ENCODE peak calls at places on chromosome 9, in six cellular contexts. V, D, T, G, P and H are unnamed samples. For H3K27me3, the result is how much of the 10 kb centered on the place peaks cover.

GRCh38 chr9:129458663-129459549 is 162.0 kb downstream of the C9orf50 start:
- DNase-seq in P (no peak), T (no peak), D (no peak), G (no peak), V (no peak), H (no peak)

GRCh38 chr9:63859475-63860215 is 1425.4 kb downstream of the FOXD4L5 start:
- DNase-seq in T (no peak), V (no peak), G (no peak), D (no peak), P (peak), H (no peak)

GRCh38 chr9:23938908-23939307 is 112.9 kb upstream of the ELAVL2 start:
- DNase-seq in D (no peak), T (no peak), P (no peak), V (no peak), G (no peak), H (no peak)

GRCh38 chr9:35074791-35075190 is 2.4 kb upstream of the VCP start:
- DNase-seq in T (no peak), G (no peak), V (no peak), D (no peak), P (no peak), H (no peak)

GRCh38 chr9:70367305-70367930 is 47.0 kb downstream of the KLF9 start:
- DNase-seq in V (no peak), T (no peak), D (no peak), G (no peak), P (no peak), H (no peak)

GRCh38 chr9:3809724-3810123 is 283.9 kb upstream of the RFX3 start:
- DNase-seq in V (no peak), D (peak), G (no peak), P (no peak), T (no peak), H (no peak)

GRCh38 chr9:89805726-89806125 is 200.9 kb downstream of the GADD45G start:
- DNase-seq in G (peak), V (no peak), D (no peak), T (no peak), P (no peak), H (no peak)

GRCh38 chr9:84271004-84271886 is 69.3 kb downstream of the SLC28A3 start:
- DNase-seq in V (no peak), G (peak), D (peak), P (peak), T (peak), H (peak)

GRCh38 chr9:129685933-129686259 is 20.4 kb downstream of the PRRX2 start:
- DNase-seq in G (no peak), V (no peak), D (no peak), P (no peak), T (no peak), H (no peak)

GRCh38 chr9:33619666-33620404 is 95.8 kb downstream of the ANKRD18B start:
- DNase-seq in P (peak), T (no peak), G (peak), V (no peak), D (peak), H (no peak)

GRCh38 chr9:93488239-93488638 is 34.9 kb upstream of the FAM120AOS start:
- DNase-seq in D (no peak), V (no peak), T (no peak), G (no peak), P (no peak), H (no peak)

GRCh38 chr9:83196946-83197345 is 134.0 kb upstream of the RASEF start:
- DNase-seq in V (no peak), T (no peak), D (no peak), P (no peak), G (no peak), H (no peak)

GRCh38 chr9:7058539-7058938 is 300.8 kb downstream of the KDM4C start:
- DNase-seq in G (peak), P (no peak), T (no peak), V (no peak), D (peak), H (no peak)

GRCh38 chr9:28203036-28203435 is 629.8 kb upstream of the C9orf72 start:
- DNase-seq in D (no peak), P (no peak), G (no peak), V (no peak), T (no peak), H (no peak)

GRCh38 chr9:14908221-14909206 is 1.7 kb downstream of the FREM1 start:
- DNase-seq in V (no peak), D (no peak), T (no peak), G (no peak), P (no peak), H (no peak)

GRCh38 chr9:73548201-73548600 is 396.5 kb downstream of the ANXA1 start:
- DNase-seq in T (no peak), P (no peak), G (peak), V (no peak), D (no peak), H (no peak)

GRCh38 chr9:126642009-126642744 is 28.4 kb downstream of the LMX1B start:
- DNase-seq in D (no peak), G (no peak), V (no peak), T (no peak), P (no peak), H (no peak)

GRCh38 chr9:126635661-126636439 is 22.1 kb downstream of the LMX1B start:
- DNase-seq in T (peak), G (no peak), V (no peak), D (no peak), P (no peak), H (no peak)

GRCh38 chr9:126641118-126641851 is 27.6 kb downstream of the LMX1B start:
- DNase-seq in D (no peak), G (no peak), P (no peak), V (no peak), T (no peak), H (no peak)

GRCh38 chr9:126637002-126637849 is 23.5 kb downstream of the LMX1B start:
- DNase-seq in D (no peak), T (no peak), P (peak), V (no peak), G (no peak), H (no peak)

GRCh38 chr9:126638571-126639132 is 24.9 kb downstream of the LMX1B start:
- DNase-seq in G (no peak), T (peak), P (no peak), V (no peak), D (no peak), H (no peak)
- H3K27me3 ChIP-seq in G (half or more), T (under half), P (under half), V (under half), D (half or more), H (half or more)

DNA sequence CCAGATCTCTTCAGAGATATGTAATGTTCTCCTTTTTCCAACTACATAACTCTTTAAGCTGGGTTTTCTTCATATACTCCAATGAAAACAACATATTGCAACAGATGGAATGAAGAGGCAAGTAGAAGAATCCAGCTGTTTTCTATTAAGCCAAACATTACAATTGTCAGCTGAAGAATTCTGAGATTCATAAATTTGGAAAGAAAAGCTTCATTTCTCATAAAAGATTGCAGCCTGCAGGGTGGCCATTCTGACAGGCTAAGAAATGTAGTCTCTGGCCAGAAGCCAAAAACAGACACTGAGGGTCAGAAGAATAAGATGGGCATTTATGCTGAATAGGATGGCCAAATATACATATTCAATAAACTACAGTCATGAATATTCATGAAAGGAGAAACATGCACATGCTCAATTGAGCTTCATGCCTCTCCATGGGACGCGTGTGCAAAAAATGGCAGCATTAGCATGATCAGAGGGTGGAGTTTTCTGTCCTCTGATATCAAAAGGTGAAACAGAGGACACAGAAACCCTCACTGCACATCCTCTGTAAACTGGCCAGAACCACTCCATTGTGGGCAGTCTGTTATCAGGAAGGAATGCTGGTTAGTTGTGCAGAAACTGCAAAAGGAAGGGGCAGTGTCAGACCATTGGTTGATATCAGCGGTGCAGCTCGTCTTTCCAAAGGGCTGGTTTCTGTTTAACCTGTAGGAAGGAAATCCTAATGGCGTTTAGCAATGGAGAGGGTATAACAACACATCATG is 50.2 kb downstream of the FXN start:
- DNase-seq in G (peak), D (peak), V (no peak), P (no peak), T (no peak), H (no peak)
- H4K91ac ChIP-seq in G (no peak), D (no peak), V (peak), P (no peak), T (no peak), H (no peak)

GRCh38 chr9:136662326-136662655 is 425 bp upstream of the EGFL7 start:
- DNase-seq in G (no peak), D (no peak), V (no peak), T (no peak), P (no peak), H (no peak)
- H3K27me3 ChIP-seq in G (under half), D (half or more), V (under half), T (under half), P (under half), H (under half)

GRCh38 chr9:37950561-37950960 is 46.6 kb upstream of the SLC25A51 start:
- DNase-seq in G (no peak), P (no peak), V (no peak), T (no peak), D (no peak), H (no peak)

GRCh38 chr9:37953204-37953774 is 49.4 kb upstream of the SLC25A51 start:
- DNase-seq in V (no peak), P (no peak), T (no peak), D (no peak), G (no peak), H (no peak)

GRCh38 chr9:37952731-37953130 is 48.8 kb upstream of the SLC25A51 start:
- DNase-seq in D (peak), G (peak), P (no peak), V (no peak), T (no peak), H (no peak)

GRCh38 chr9:37953775-37954437 is 50.0 kb upstream of the SLC25A51 start:
- DNase-seq in G (peak), D (peak), V (no peak), T (no peak), P (peak), H (no peak)

GRCh38 chr9:37951671-37952579 is 48.0 kb upstream of the SLC25A51 start:
- DNase-seq in D (no peak), V (no peak), G (no peak), T (no peak), P (no peak), H (no peak)
- H4K91ac ChIP-seq in D (peak), V (no peak), G (no peak), T (no peak), P (no peak), H (no peak)

GRCh38 chr9:134546231-134546731 is 95.3 kb upstream of the COL5A1 start:
- DNase-seq in G (peak), P (no peak), D (peak), T (no peak), V (no peak), H (no peak)
- H3K27me3 ChIP-seq in G (under half), P (under half), D (under half), T (under half), V (under half), H (under half)

DNA sequence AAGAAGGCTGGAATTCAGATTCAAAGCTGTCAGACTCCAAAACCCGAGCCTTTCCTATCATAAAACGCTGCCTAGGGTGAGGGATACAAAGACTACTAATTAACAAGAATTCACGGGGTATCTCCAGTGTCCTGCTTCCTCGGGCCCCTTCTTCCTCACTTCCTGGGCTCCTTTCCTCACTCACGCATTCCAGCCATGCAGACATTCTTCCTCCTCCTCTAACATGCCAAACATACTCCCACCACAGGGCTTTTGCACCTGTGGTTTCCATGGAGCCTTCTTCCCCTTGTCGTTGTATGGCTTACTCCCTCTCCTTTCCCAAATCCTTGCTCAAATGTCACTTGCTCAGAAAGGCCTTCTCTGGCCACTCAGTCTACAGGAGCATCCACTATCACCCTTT is 191.4 kb upstream of the TRIM32 start:
- DNase-seq in P (no peak), V (no peak), G (no peak), T (no peak), D (no peak), H (no peak)
- H4K91ac ChIP-seq in P (no peak), V (no peak), G (no peak), T (no peak), D (no peak), H (no peak)

GRCh38 chr9:132226571-132227430 is 64.9 kb downstream of the NTNG2 start:
- DNase-seq in D (no peak), V (no peak), T (no peak), P (no peak), G (no peak), H (no peak)
- H3K27me3 ChIP-seq in D (half or more), V (under half), T (under half), P (under half), G (half or more), H (under half)

GRCh38 chr9:121782514-121783110 is 131.2 kb downstream of the DAB2IP start:
- DNase-seq in D (no peak), G (no peak), P (no peak), V (no peak), T (peak), H (no peak)

GRCh38 chr9:121783126-121783522 is 131.7 kb downstream of the DAB2IP start:
- DNase-seq in T (no peak), D (no peak), V (no peak), P (no peak), G (no peak), H (no peak)

GRCh38 chr9:121781143-121781542 is 129.7 kb downstream of the DAB2IP start:
- DNase-seq in P (no peak), G (no peak), V (no peak), D (no peak), T (peak), H (no peak)

GRCh38 chr9:121780641-121781040 is 129.2 kb downstream of the DAB2IP start:
- DNase-seq in G (no peak), V (no peak), P (no peak), D (no peak), T (peak), H (no peak)

DNA sequence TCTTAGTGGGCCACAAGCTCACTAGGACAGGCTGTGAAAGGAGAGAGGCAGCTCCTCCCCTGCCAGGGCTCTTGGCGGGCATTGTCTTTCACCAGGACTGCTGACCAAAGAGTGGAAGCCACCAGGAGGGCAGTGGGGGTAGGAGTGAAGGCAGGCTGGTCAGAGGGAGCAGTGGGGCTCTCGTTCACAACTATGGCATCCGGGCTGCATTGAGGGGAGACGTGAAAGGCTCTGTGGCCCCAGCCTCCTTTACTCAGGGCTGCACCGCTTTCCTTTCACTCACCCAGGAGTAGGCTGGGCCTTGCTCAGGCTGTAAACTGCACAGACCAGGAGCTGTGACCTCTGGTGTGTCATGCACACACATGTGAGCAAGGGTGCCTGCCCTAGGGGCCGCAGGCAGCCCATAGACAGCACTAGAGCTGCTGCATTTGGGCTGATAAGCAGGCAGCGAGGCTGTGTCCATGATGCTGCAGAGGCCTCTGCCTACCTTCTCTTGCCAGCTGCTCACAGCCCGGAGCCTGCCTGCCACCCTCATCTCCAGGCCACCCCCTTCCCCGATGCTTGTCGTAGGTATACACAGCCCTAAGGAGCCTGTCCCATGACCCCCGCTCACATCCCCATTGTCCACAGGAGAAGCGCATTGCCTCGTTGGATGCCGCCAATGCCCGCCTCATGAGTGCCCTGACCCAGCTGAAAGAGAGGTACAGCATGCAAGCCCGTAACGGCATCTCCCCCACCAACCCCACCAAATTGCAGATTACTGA is 130.4 kb downstream of the DAB2IP start:
- DNase-seq in D (no peak), T (peak), P (no peak), G (no peak), V (no peak), H (no peak)
- H4K91ac ChIP-seq in D (no peak), T (no peak), P (no peak), G (no peak), V (no peak), H (no peak)

GRCh38 chr9:97848237-97848581 is 4.8 kb upstream of the FOXE1 start:
- DNase-seq in D (no peak), G (no peak), V (no peak), P (no peak), T (no peak), H (no peak)
- H3K27me3 ChIP-seq in D (half or more), G (half or more), V (half or more), P (half or more), T (half or more), H (half or more)